ENCODE peak calls at places on chromosomes 11 and 22, in eight cellular contexts. A is lower leg skin; D is trophoblast cell; O is neural progenitor cell; N is fibroblast of the aortic adventitia; U is brain microvascular endothelial cell; X is naive thymus-derived CD4-positive, alpha-beta T cell; Y is GM23338. L is an unnamed sample.

GRCh38 chr22:49553518-49554295 is 274.0 kb downstream of the BRD1 start:
- DNase-seq in A (no peak), D (no peak), O (peak; percentile 75), N (no peak), U (no peak), X (no peak), Y (no peak), L (no peak)

GRCh38 chr22:25482868-25483639 is 81.4 kb upstream of the GRK3 start:
- DNase-seq in A (no peak), D (no peak), O (no peak), N (no peak), U (no peak), X (no peak), Y (no peak), L (no peak)

GRCh38 chr11:123548774-123549173 is 105.7 kb downstream of the SCN3B start:
- DNase-seq in A (no peak), D (no peak), O (no peak), N (no peak), U (no peak), X (no peak), Y (no peak), L (no peak)

GRCh38 chr11:111795333-111795985 is 29.3 kb upstream of the PPP2R1B start:
- DNase-seq in A (no peak), D (peak; percentile 79), O (no peak), N (peak; percentile 37), U (no peak), X (no peak), Y (no peak), L (no peak)

GRCh38 chr11:1751999-1752906 is 1.9 kb upstream of the IFITM10 start:
- DNase-seq in A (no peak), D (no peak), O (no peak), N (no peak), U (no peak), X (no peak), Y (no peak), L (no peak)

GRCh38 chr11:3007404-3008010 is 15.4 kb upstream of the NAP1L4 start:
- DNase-seq in A (no peak), D (no peak), O (no peak), N (no peak), U (no peak), X (no peak), Y (no peak), L (no peak)

GRCh38 chr11:66341502-66342126 is 3.3 kb downstream of the BRMS1 start:
- DNase-seq in A (no peak), D (no peak), O (no peak), N (no peak), U (no peak), X (no peak), Y (no peak), L (no peak)

GRCh38 chr22:50737728-50738648 is at the start of gene ACR:
- DNase-seq in A (peak; percentile 3), D (no peak), O (no peak), N (no peak), U (no peak), X (no peak), Y (no peak), L (no peak)

GRCh38 chr11:132300283-132300682 is 929.9 kb downstream of the NTM start:
- DNase-seq in A (no peak), D (no peak), O (peak; percentile 29), N (no peak), U (peak; percentile 22), X (no peak), Y (peak; percentile 58), L (no peak)

GRCh38 chr11:115409691-115410220 is 94.5 kb downstream of the CADM1 start:
- DNase-seq in A (no peak), D (no peak), O (peak; percentile 16), N (no peak), U (no peak), X (no peak), Y (peak; percentile 19), L (no peak)

GRCh38 chr22:43554694-43555365 is 143.0 kb downstream of the MPPED1 start:
- DNase-seq in A (no peak), D (no peak), O (no peak), N (no peak), U (no peak), X (no peak), Y (no peak), L (no peak)

GRCh38 chr11:125941606-125942275 is 4.1 kb upstream of the VSIG10L2 start:
- DNase-seq in A (no peak), D (peak; percentile 14), O (peak; percentile 80), N (peak; percentile 37), U (no peak), X (peak; percentile 28), Y (peak; percentile 95), L (peak; percentile 59)

GRCh38 chr11:95230054-95231034 is 658 bp downstream of the SESN3 start:
- DNase-seq in A (peak; percentile 28), D (peak; percentile 14), O (peak; percentile 53), N (peak; percentile 35), U (peak; percentile 7), X (peak; percentile 13), Y (peak; percentile 51), L (peak; percentile 34)

GRCh38 chr11:94025695-94026394 is 4.7 kb downstream of the HEPHL1 start:
- DNase-seq in A (no peak), D (no peak), O (no peak), N (peak; percentile 92), U (peak; percentile 56), X (no peak), Y (no peak), L (no peak)

GRCh38 chr22:32044477-32044876 is 1.4 kb downstream of the SLC5A1 start:
- DNase-seq in A (no peak), D (no peak), O (no peak), N (no peak), U (no peak), X (no peak), Y (no peak), L (no peak)

GRCh38 chr11:118226781-118227180 is 2.0 kb upstream of the JAML start:
- DNase-seq in A (no peak), D (no peak), O (no peak), N (no peak), U (no peak), X (peak; percentile 27), Y (no peak), L (no peak)

GRCh38 chr11:94245121-94245520 is 59.3 kb upstream of the IZUMO1R start:
- DNase-seq in A (no peak), D (no peak), O (no peak), N (no peak), U (no peak), X (no peak), Y (no peak), L (no peak)

GRCh38 chr11:13928566-13929251 is 33.8 kb upstream of the SPON1 start:
- DNase-seq in A (no peak), D (no peak), O (no peak), N (peak; percentile 77), U (peak; percentile 78), X (no peak), Y (no peak), L (no peak)

GRCh38 chr11:13923716-13924650 is 38.5 kb upstream of the SPON1 start:
- DNase-seq in A (no peak), D (no peak), O (no peak), N (no peak), U (no peak), X (peak; percentile 65), Y (no peak), L (no peak)

GRCh38 chr11:13924801-13925327 is 37.7 kb upstream of the SPON1 start:
- DNase-seq in A (peak; percentile 28), D (no peak), O (no peak), N (no peak), U (no peak), X (no peak), Y (no peak), L (no peak)

GRCh38 chr11:13927496-13927895 is 35.0 kb upstream of the SPON1 start:
- DNase-seq in A (no peak), D (no peak), O (no peak), N (no peak), U (no peak), X (no peak), Y (no peak), L (no peak)

DNA sequence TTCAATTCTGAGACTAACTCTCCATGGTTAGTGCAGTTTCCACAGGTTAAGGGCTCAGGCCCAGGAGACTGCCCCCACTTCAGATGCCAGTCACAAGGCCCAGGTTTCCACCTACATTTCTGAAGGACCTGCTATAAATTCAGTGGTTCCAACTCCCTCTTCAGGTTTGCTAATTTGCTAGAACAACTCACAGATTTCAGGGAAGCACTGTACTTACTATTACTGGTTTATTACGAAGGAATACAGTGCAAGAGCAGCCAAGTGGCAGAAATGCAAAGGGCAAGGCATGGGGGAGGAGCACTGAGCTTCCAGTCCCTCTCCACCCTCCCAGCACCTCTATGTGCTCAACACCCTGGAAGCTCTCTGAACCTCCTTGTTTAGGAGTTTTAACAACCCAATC is 39.3 kb upstream of the SPON1 start:
- DNase-seq in A (no peak), D (no peak), O (no peak), N (no peak), U (no peak), X (no peak), Y (no peak), L (no peak)
- H3K4me3 ChIP-seq in A (no peak overlapping the region), D (no peak overlapping the region), O (no peak overlapping the region), N (no peak overlapping the region), U (no peak overlapping the region), X (peak overlapping the region; percentile 37), Y (no peak overlapping the region), L (no peak overlapping the region)

GRCh38 chr11:64827451-64827839 is 17.0 kb downstream of the CDC42BPG start:
- DNase-seq in A (no peak), D (no peak), O (no peak), N (no peak), U (no peak), X (no peak), Y (no peak), L (no peak)
- H3K4me3 ChIP-seq in A (no peak overlapping the region), D (no peak overlapping the region), O (no peak overlapping the region), N (no peak overlapping the region), U (no peak overlapping the region), X (no peak overlapping the region), Y (no peak overlapping the region), L (no peak overlapping the region)

GRCh38 chr11:43547411-43547718 is 133.2 kb upstream of the HSD17B12 start:
- DNase-seq in A (no peak), D (no peak), O (peak; percentile 30), N (no peak), U (no peak), X (no peak), Y (peak; percentile 64), L (no peak)

GRCh38 chr11:43549624-43550023 is 130.9 kb upstream of the HSD17B12 start:
- DNase-seq in A (no peak), D (no peak), O (no peak), N (no peak), U (no peak), X (no peak), Y (peak; percentile 56), L (no peak)

GRCh38 chr11:43548921-43549320 is 131.6 kb upstream of the HSD17B12 start:
- DNase-seq in A (no peak), D (no peak), O (no peak), N (no peak), U (no peak), X (no peak), Y (no peak), L (no peak)

GRCh38 chr11:43546561-43547410 is 133.8 kb upstream of the HSD17B12 start:
- DNase-seq in A (no peak), D (no peak), O (no peak), N (no peak), U (no peak), X (no peak), Y (no peak), L (no peak)

GRCh38 chr11:43547900-43548381 is 132.6 kb upstream of the HSD17B12 start:
- DNase-seq in A (no peak), D (no peak), O (peak; percentile 47), N (no peak), U (no peak), X (peak; percentile 2), Y (peak; percentile 72), L (no peak)
- H3K4me3 ChIP-seq in A (no peak overlapping the region), D (no peak overlapping the region), O (peak overlapping the region; percentile 33), N (no peak overlapping the region), U (no peak overlapping the region), X (no peak overlapping the region), Y (peak overlapping the region; percentile 57), L (no peak overlapping the region)

GRCh38 chr11:104918113-104918824 is 20.0 kb upstream of the CASP12 start:
- DNase-seq in A (no peak), D (no peak), O (no peak), N (peak; percentile 84), U (peak; percentile 67), X (no peak), Y (no peak), L (peak; percentile 51)
- H3K4me3 ChIP-seq in A (no peak overlapping the region), D (no peak overlapping the region), O (no peak overlapping the region), N (peak overlapping the region; percentile 61), U (peak overlapping the region; percentile 39), X (peak overlapping the region; percentile 60), Y (no peak overlapping the region), L (peak overlapping the region; percentile 52)